ENCODE peak calls at places on chromosome 13, in ten cellular contexts. Z is neural progenitor cell; V is cardiac muscle cell; E is ovary; F is CD8-positive, alpha-beta T cell; P is uterus; H is thoracic aorta; Y is fibroblast of villous mesenchyme; L is epithelial cell of esophagus; J is AG04450. I is an unnamed sample.
A peak's percentile ranks its signal among the peaks of the same experiment; 100 is the strongest.

GRCh38 chr13:50677687-50678463 is 165.6 kb downstream of the DLEU7 start:
- DNase-seq in H (no peak), L (peak; percentile 53), F (no peak), V (no peak), J (no peak), Z (no peak), P (no peak), Y (no peak), E (no peak), I (peak; percentile 45)

GRCh38 chr13:94860981-94861407 is 148.6 kb upstream of the SOX21 start:
- DNase-seq in H (no peak), Z (no peak), F (no peak), V (no peak), Y (peak; percentile 27), P (no peak), L (peak; percentile 15), E (no peak), J (no peak), I (peak; percentile 39)

GRCh38 chr13:46082324-46082723 is 22.5 kb downstream of the CPB2 start:
- DNase-seq in J (no peak), Y (no peak), F (no peak), V (no peak), Z (no peak), H (no peak), L (no peak), E (no peak), P (no peak), I (no peak)

GRCh38 chr13:35866801-35867200 is 264.4 kb downstream of the DCLK1 start:
- DNase-seq in F (no peak), L (no peak), P (no peak), V (no peak), E (no peak), Y (no peak), J (no peak), H (no peak), Z (no peak), I (no peak)

GRCh38 chr13:82962422-82962821 is 919.9 kb downstream of the SLITRK1 start:
- DNase-seq in P (no peak), Y (no peak), L (no peak), E (no peak), H (no peak), J (no peak), Z (no peak), V (no peak), F (no peak), I (peak; percentile 11)

GRCh38 chr13:36999054-36999927 is at the start of gene ALG5:
- DNase-seq in F (peak; percentile 94), E (peak; percentile 92), Z (peak; percentile 95), J (peak; percentile 57), L (peak; percentile 92), Y (peak; percentile 90), H (peak; percentile 47), P (peak; percentile 90), V (peak; percentile 94), I (peak; percentile 83)

GRCh38 chr13:40026741-40027140 is 371.3 kb downstream of the COG6 start:
- DNase-seq in L (no peak), Y (no peak), H (no peak), F (no peak), P (no peak), E (no peak), Z (no peak), V (no peak), J (no peak), I (no peak)

GRCh38 chr13:98451676-98452105 is 125.2 kb downstream of the STK24 start:
- DNase-seq in V (no peak), H (peak; percentile 46), P (peak; percentile 69), Y (peak; percentile 70), E (peak; percentile 47), F (no peak), Z (no peak), L (no peak), J (no peak), I (peak; percentile 39)

GRCh38 chr13:114166381-114167131 is 12.5 kb upstream of the CFAP97D2 start:
- DNase-seq in Y (no peak), J (no peak), E (no peak), H (no peak), Z (no peak), P (peak; percentile 50), L (no peak), F (no peak), V (no peak), I (no peak)

GRCh38 chr13:95197548-95197947 is 103.7 kb downstream of the ABCC4 start:
- DNase-seq in L (no peak), J (no peak), Z (no peak), Y (peak; percentile 37), H (no peak), P (no peak), V (no peak), F (no peak), E (no peak), I (no peak)

GRCh38 chr13:50126378-50127016 is 111.3 kb downstream of the KCNRG start:
- DNase-seq in E (peak; percentile 28), Z (peak; percentile 48), H (no peak), J (no peak), L (peak; percentile 41), P (no peak), F (no peak), V (peak; percentile 36), Y (peak; percentile 59), I (peak; percentile 41)

GRCh38 chr13:78638216-78638615 is 20.7 kb downstream of the OBI1 start:
- DNase-seq in Z (no peak), H (no peak), J (no peak), Y (peak; percentile 23), V (no peak), F (no peak), P (no peak), E (no peak), L (no peak), I (no peak)

DNA sequence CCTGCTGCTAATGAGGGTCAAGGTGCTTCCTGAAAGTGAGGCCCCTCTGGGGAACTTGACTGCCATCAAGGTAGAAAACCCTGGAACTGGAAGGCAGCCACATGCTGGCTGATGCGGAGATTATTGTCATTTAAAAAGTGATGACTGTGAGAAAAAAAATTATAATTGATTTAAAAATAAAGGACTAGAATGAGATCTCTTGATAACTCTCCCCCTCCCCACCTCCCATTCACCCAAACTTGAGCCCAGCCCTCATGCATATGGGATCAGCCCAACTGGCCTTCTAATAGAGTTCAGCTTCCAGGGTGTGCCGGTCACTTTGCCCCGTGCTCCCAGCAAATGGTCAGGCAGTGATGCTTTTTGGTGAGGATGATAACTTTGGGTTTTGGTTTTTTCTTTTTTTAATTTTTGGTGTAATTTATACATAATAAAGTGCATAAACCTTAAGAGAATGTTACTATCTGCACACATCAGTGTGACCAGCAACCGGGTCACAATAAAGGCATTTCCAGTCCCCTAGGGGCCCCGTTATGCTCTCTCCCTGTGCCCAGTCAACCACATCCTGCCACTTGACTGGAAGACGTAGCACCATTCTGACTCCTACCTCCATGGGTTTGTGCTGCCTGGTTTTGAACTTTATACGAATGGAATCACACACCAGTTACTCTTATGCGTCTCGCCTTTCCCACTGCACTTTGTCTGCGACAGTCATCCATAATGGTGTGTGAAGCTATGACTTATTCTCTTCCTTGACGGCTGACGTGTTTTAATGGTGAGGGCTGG is 187.9 kb downstream of the USP12 start:
- DNase-seq in L (no peak), Z (no peak), Y (no peak), V (no peak), F (no peak), H (no peak), E (no peak), P (no peak), J (no peak), I (no peak)
- TF ChIP-seq CTCF in L (no peak), Z (no peak), Y (peak; percentile 4), V (peak; percentile 1), F (no peak), H (no peak), E (no peak), P (no peak), J (no peak), I (no peak)

GRCh38 chr13:42574435-42575311 is 721 bp downstream of the TNFSF11 start:
- DNase-seq in V (no peak), P (no peak), J (no peak), E (no peak), F (no peak), L (peak; percentile 20), H (no peak), Y (no peak), Z (peak; percentile 18), I (no peak)
- H3K4me3 ChIP-seq in V (peak overlapping the region; percentile 18), P (no peak overlapping the region), J (peak overlapping the region; percentile 7), E (no peak overlapping the region), F (peak overlapping the region; percentile 53), L (peak overlapping the region; percentile 44), H (peak overlapping the region; percentile 55), Y (peak overlapping the region; percentile 51), Z (peak overlapping the region; percentile 62), I (peak overlapping the region; percentile 30)

DNA sequence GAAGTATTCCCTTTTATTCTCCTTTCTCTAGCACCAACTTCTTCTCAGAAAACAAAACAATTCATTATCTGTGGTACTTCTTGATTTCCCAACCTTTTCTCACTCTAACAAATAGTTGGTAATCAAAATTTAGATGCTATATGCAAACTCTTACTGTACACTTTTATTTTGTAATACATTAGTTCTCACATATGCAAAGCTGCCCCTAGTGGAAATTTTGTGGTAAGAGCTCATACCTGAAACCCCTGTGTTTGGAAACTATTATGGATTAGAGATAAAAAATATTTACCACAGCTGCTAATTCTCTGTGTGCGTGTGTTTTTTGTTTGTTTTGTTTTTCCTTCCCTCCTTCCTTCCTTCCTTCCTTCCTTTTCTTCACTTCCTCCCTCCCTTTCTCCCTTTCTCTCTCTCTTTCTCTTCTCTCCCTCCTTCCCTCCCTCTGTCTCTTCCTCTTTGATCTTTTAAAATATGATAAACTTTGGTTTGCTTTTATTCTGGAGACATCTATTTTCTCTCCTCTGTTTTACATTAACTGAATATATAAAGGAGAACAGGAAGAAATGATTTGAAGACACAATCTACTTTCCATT is 537.4 kb downstream of the SLITRK6 start:
- DNase-seq in F (no peak), Z (no peak), Y (no peak), H (no peak), V (peak; percentile 28), E (no peak), J (no peak), L (peak; percentile 49), P (no peak), I (peak; percentile 0)
- TF ChIP-seq CTCF in F (peak; percentile 17), Z (peak; percentile 57), Y (no peak), H (no peak), V (peak; percentile 65), E (no peak), J (peak; percentile 65), L (peak; percentile 61), P (no peak), I (peak; percentile 21)

DNA sequence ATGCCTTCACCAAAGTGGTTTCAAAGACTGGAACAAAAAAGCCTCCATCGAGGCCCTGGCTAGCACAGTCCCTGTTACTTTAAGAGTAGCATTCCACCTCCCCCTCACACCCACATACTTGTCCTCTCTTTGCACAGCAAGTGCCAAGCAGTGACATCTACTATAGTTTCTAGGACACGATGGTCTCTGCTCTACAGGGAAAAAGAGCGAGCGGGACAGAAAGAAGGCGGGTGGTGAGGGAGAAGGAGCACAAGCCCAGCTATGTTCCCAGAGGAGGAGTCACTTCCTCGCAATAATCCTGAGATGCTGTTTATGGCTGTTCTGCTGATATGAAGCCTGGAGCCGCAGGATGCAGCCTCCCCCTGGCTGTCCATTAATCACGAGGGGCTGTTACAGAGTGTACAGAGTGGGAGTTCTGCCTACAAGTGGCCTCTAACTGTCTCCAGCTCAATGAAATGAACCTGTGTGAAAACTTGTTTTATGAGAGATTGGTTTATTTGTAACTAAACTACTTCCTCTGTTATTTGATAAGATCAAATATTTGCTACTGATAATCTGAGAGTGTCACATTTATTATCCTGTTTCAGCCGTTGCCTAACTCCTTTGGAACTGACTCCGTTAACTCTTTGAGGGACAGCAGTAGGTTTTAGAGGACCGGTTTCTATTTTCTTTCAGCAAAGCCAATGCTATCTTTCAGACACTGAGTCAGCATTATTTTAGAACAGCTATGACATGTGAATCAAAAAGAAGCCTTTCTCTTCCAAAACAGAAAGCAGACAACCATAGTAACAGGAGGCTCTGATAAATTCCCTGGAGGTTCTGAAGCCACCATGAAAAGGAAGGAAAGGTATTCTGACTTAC is 208.0 kb downstream of the SPRY2 start:
- DNase-seq in V (peak; percentile 79), P (peak; percentile 61), H (peak; percentile 38), Z (peak; percentile 31), Y (peak; percentile 97), J (no peak), L (no peak), E (peak; percentile 17), F (no peak), I (peak; percentile 69)
- H3K4me3 ChIP-seq in V (peak overlapping the region; percentile 19), P (no peak overlapping the region), H (peak overlapping the region; percentile 62), Z (peak overlapping the region; percentile 8), Y (peak overlapping the region; percentile 33), J (peak overlapping the region; percentile 44), L (no peak overlapping the region), E (no peak overlapping the region), F (no peak overlapping the region), I (peak overlapping the region; percentile 12)